ENCODE peak calls at places on chromosomes 4 and X, in four cellular contexts. G is Peyer's patch, O is NCI-H2029, E is adrenal gland. J is an unnamed sample.

GRCh38 chr4:148780426-148781005 is 338.3 kb upstream of the NR3C2 start:
- DNase-seq in E (no peak), O (no peak), G (no peak), J (no peak)

GRCh38 chr4:55397521-55398321 is 2.0 kb downstream of the TMEM165 start:
- DNase-seq in G (no peak), O (no peak), E (no peak), J (no peak)

GRCh38 chrX:14095702-14096101 is 66.0 kb upstream of the GEMIN8 start:
- DNase-seq in E (peak; percentile 50), G (no peak), O (no peak), J (peak; percentile 62)

GRCh38 chrX:107700317-107700774 is 72.0 kb downstream of the PRPS1 start:
- DNase-seq in E (peak; percentile 65), G (no peak), O (no peak), J (peak; percentile 69)

GRCh38 chrX:14508025-14508690 is 21.2 kb upstream of the GLRA2 start:
- DNase-seq in O (no peak), G (no peak), E (no peak), J (no peak)

GRCh38 chr4:147118523-147118922 is 172.9 kb upstream of the TTC29 start:
- DNase-seq in E (no peak), G (no peak), O (no peak), J (no peak)

GRCh38 chrX:29065477-29065876 is 478.2 kb downstream of the IL1RAPL1 start:
- DNase-seq in O (no peak), E (no peak), G (no peak), J (no peak)

GRCh38 chr4:87896020-87896621 is 63.4 kb downstream of the MEPE start:
- DNase-seq in E (peak; percentile 49), G (no peak), O (no peak), J (no peak)

GRCh38 chr4:120071192-120071795 is 4.6 kb upstream of the MAD2L1 start:
- DNase-seq in E (peak; percentile 44), O (peak; percentile 47), G (peak; percentile 43), J (peak; percentile 41)

GRCh38 chr4:157012781-157013180 is 41.2 kb upstream of the PDGFC start:
- DNase-seq in E (no peak), G (no peak), O (no peak), J (no peak)

GRCh38 chrX:17038681-17039161 is 92.3 kb downstream of the REPS2 start:
- DNase-seq in G (no peak), E (peak; percentile 71), O (no peak), J (no peak)

GRCh38 chr4:867526-868250 is 41.8 kb upstream of the CPLX1 start:
- DNase-seq in O (no peak), G (no peak), E (no peak), J (no peak)

GRCh38 chr4:66681962-66682361 is 863.3 kb downstream of the CENPC start:
- DNase-seq in G (no peak), E (no peak), O (peak; percentile 12), J (no peak)

GRCh38 chrX:8034058-8034457 is 106.8 kb upstream of the PNPLA4 start:
- DNase-seq in E (no peak), G (no peak), O (no peak), J (no peak)

GRCh38 chrX:131895807-131896206 is 127.3 kb upstream of the STK26 start:
- DNase-seq in G (no peak), O (no peak), E (no peak), J (no peak)

GRCh38 chr4:184453402-184454160 is 20.8 kb downstream of the IRF2 start:
- DNase-seq in O (no peak), G (peak; percentile 67), E (no peak), J (no peak)

GRCh38 chr4:24863799-24864198 is 49.0 kb downstream of the CCDC149 start:
- DNase-seq in G (no peak), E (no peak), O (no peak), J (no peak)